ENCODE peak calls at places on chromosomes 5 and 9, in five cellular contexts. E, G, M, N and O are unnamed samples. For H3K27me3, the result is how much of the 10 kb centered on the place peaks cover.

GRCh38 chr5:65364907-65365306 is 116.8 kb downstream of the ADAMTS6 start:
- DNase-seq in G (no peak), M (no peak), E (no peak), N (peak), O (no peak)

GRCh38 chr9:106960238-106960637 is 97.3 kb downstream of the ZNF462 start:
- DNase-seq in G (no peak), E (no peak), N (no peak), M (no peak), O (no peak)

GRCh38 chr5:17305964-17306725 is 88.7 kb downstream of the BASP1 start:
- DNase-seq in G (peak), E (peak), N (peak), M (peak), O (peak)

GRCh38 chr5:10310073-10310779 is 2.5 kb upstream of the CMBL start:
- DNase-seq in G (no peak), E (peak), M (no peak), N (peak), O (peak)

GRCh38 chr9:6270896-6271295 is 55.3 kb downstream of the IL33 start:
- DNase-seq in N (no peak), M (no peak), E (no peak), G (no peak), O (no peak)

GRCh38 chr9:2338770-2339169 is 282.8 kb upstream of the VLDLR start:
- DNase-seq in M (no peak), G (no peak), N (no peak), E (no peak), O (no peak)

GRCh38 chr9:76452839-76453238 is 6.1 kb upstream of the GCNT1 start:
- DNase-seq in N (no peak), E (peak), G (no peak), M (no peak), O (no peak)

GRCh38 chr5:127934791-127935256 is 148.7 kb upstream of the SLC12A2 start:
- DNase-seq in E (peak), M (no peak), N (peak), G (no peak), O (no peak)

GRCh38 chr9:16401720-16402119 is 468.8 kb downstream of the BNC2 start:
- DNase-seq in M (peak), E (no peak), N (no peak), G (no peak), O (no peak)

GRCh38 chr5:165139730-165140129 is 1634.3 kb downstream of the MAT2B start:
- DNase-seq in E (no peak), N (no peak), G (no peak), M (no peak), O (no peak)

GRCh38 chr5:124477002-124477546 is 269.4 kb downstream of the ZNF608 start:
- DNase-seq in E (no peak), M (no peak), G (no peak), N (no peak), O (no peak)

GRCh38 chr9:19290103-19290502 is 59.6 kb downstream of the DENND4C start:
- DNase-seq in N (no peak), E (no peak), G (no peak), M (no peak), O (no peak)

GRCh38 chr5:150053231-150053626 is 33.1 kb downstream of the CSF1R start:
- DNase-seq in G (no peak), E (peak), M (no peak), N (peak), O (no peak)

GRCh38 chr5:66958126-66958983 is 238.2 kb downstream of the CD180 start:
- DNase-seq in N (peak), G (no peak), M (no peak), E (peak), O (no peak)

GRCh38 chr5:169161022-169161680 is 139.8 kb downstream of the SLIT3 start:
- DNase-seq in E (peak), M (peak), N (peak), G (peak), O (peak)

GRCh38 chr5:87784869-87785268 is 372.1 kb upstream of the CCNH start:
- DNase-seq in E (no peak), N (no peak), G (no peak), M (no peak), O (no peak)
- H3K27me3 ChIP-seq in E (under half), N (under half), G (under half), M (under half), O (under half)

GRCh38 chr5:133523013-133523658 is 89.2 kb downstream of the FSTL4 start:
- DNase-seq in E (no peak), G (no peak), M (no peak), N (no peak), O (no peak)

GRCh38 chr5:133526368-133526767 is 86.0 kb downstream of the FSTL4 start:
- DNase-seq in M (no peak), G (no peak), N (no peak), E (no peak), O (no peak)

GRCh38 chr5:133525048-133525447 is 87.3 kb downstream of the FSTL4 start:
- DNase-seq in N (no peak), G (no peak), E (no peak), M (no peak), O (no peak)

GRCh38 chr5:133523921-133524320 is 88.4 kb downstream of the FSTL4 start:
- DNase-seq in M (no peak), G (no peak), E (no peak), N (no peak), O (no peak)

DNA sequence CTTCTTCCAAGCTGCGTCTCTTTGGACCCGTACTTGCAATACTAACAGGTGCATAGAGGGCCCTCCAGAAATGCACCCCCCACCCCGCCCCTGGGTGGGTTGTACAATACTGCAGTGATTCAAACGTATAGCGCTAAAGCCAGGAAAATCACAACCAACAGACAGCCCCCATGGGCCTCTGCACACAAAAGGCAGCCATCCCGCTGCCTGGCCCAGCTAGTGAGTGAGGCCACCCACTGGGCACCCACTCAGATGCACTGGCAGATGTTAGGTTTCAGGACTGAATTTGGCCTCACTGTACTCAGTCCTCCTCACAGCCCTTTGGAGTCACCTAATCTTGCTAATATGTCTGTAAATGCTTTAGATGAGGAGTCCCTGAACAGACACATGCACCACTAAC is 87.7 kb downstream of the FSTL4 start:
- DNase-seq in N (no peak), E (no peak), M (no peak), G (no peak), O (no peak)
- H3K27me3 ChIP-seq in N (under half), E (under half), M (under half), G (under half), O (under half)

GRCh38 chr5:95910521-95910920 is 51.1 kb downstream of the ELL2 start:
- DNase-seq in G (no peak), E (no peak), M (no peak), N (no peak), O (no peak)

GRCh38 chr5:95915999-95916686 is 45.5 kb downstream of the ELL2 start:
- DNase-seq in N (no peak), E (no peak), M (no peak), G (no peak), O (no peak)

GRCh38 chr5:95916687-95917085 is 45.0 kb downstream of the ELL2 start:
- DNase-seq in M (no peak), G (no peak), N (no peak), E (peak), O (no peak)

GRCh38 chr5:95912029-95912428 is 49.6 kb downstream of the ELL2 start:
- DNase-seq in N (no peak), M (no peak), E (no peak), G (no peak), O (no peak)

DNA sequence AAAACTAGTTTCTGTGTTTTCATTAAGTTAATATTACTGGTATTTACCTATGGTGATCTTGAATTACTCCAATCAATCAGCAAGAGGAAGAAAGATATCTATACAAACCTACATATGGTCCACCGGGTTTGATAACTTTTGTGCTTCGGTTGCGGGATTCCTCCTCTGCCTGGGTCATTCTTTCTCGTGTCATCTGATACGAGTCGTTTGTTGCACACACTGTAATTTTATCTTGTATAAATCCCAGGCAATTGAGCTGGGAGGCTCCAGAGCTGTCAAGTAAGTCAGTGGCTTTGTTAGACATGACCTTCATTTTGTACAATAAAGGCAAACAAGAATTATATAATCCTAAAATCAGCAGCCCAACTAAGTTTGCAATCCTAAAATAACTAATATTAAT is 48.0 kb downstream of the ELL2 start:
- DNase-seq in G (no peak), N (no peak), E (no peak), M (no peak), O (no peak)
- H3K27me3 ChIP-seq in G (under half), N (under half), E (under half), M (under half), O (under half)

DNA sequence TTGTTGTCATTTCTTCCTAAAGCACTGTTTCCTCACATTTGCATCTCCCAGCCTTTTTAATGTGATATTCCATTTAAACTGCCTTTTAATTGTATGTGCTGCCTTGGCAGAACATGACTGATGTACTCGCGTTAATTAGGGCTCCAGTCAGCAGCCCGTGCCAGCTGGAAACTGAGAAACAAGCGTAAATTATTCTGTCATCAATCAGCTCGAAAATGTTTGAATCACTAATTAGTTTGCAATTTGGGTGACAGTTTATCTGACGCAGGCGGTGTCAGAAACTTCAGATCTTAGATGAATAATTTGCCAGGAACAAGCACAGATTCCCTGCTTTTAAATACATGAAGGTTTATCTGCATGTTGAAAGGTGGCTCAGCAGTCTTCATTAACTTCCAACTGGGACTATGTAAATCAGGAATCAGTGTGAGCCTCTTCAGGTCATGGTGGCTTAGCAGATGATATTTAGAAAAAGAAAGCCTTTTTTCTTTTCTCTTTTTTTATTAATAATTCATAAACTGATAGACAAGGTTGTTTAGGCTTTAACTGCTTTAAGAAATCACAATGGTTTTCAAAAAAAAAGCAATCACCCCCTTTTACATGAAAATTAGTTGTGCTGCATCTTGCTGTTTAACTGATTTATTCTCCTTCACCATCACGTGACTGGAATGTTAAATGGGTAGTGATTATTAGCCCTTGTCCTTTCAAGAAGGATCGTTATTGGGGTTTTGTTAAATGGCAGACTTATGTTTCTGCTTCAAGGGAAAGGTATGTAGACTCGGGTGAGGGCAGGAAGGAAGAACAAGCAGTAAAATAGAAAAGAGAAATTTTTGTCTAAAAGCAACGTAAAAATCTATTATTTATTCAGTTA is 175.8 kb upstream of the TLE4 start:
- DNase-seq in N (peak), G (no peak), M (no peak), E (no peak), O (no peak)
- H3K27me3 ChIP-seq in N (under half), G (under half), M (under half), E (under half), O (under half)